ENCODE peak calls at places on chromosomes 13 and 19, in seven cellular contexts. E is GM23338, N is OCI-LY7, Q is SK-N-SH, O is astrocyte, L is fibroblast of lung, W is DND-41. S is an unnamed sample.

GRCh38 chr13:106524108-106524507 is 11.4 kb downstream of the EFNB2 start:
- DNase-seq in O (no peak), L (no peak), Q (peak), E (no peak), N (no peak), W (no peak), S (no peak)

GRCh38 chr19:5356428-5356827 is 15.8 kb upstream of the PTPRS start:
- DNase-seq in L (no peak), Q (no peak), E (peak), N (no peak), W (peak), O (peak), S (no peak)

GRCh38 chr13:112839347-112840105 is 129.5 kb upstream of the MCF2L start:
- DNase-seq in O (peak), Q (no peak), E (no peak), N (peak), L (peak), W (peak), S (peak)

GRCh38 chr19:42497492-42498226 is 30.6 kb downstream of the CEACAM1 start:
- DNase-seq in Q (no peak), L (no peak), N (peak), W (no peak), O (no peak), E (no peak), S (peak)

GRCh38 chr19:15288146-15288963 is 44.0 kb downstream of the BRD4 start:
- DNase-seq in E (no peak), Q (peak), N (peak), W (peak), L (no peak), O (no peak), S (peak)

GRCh38 chr13:21663197-21663596 is 7.7 kb upstream of the FGF9 start:
- DNase-seq in N (no peak), W (no peak), E (no peak), L (no peak), Q (no peak), O (no peak), S (peak)

GRCh38 chr13:65855276-65855675 is 1374.9 kb downstream of the PCDH9 start:
- DNase-seq in O (no peak), W (no peak), N (no peak), E (no peak), L (peak), Q (no peak), S (no peak)

GRCh38 chr19:3184847-3185481 is 766 bp upstream of the NCLN start:
- DNase-seq in W (no peak), L (no peak), N (peak), Q (peak), E (peak), O (no peak), S (no peak)

GRCh38 chr19:2051771-2052704 is 994 bp upstream of the MKNK2 start:
- DNase-seq in Q (no peak), O (no peak), W (peak), L (peak), N (peak), E (no peak), S (peak)

GRCh38 chr19:33737704-33738103 is 59.0 kb upstream of the KCTD15 start:
- DNase-seq in N (no peak), Q (no peak), E (no peak), L (no peak), O (no peak), W (no peak), S (no peak)

GRCh38 chr13:40668335-40668734 is 1.9 kb upstream of the FOXO1 start:
- DNase-seq in E (peak), W (peak), N (peak), L (peak), Q (no peak), O (no peak), S (peak)

GRCh38 chr13:112217431-112217830 is 150.5 kb downstream of the SOX1 start:
- DNase-seq in Q (no peak), L (no peak), W (no peak), O (no peak), N (no peak), E (no peak), S (no peak)

GRCh38 chr13:99093997-99094396 is 106.7 kb upstream of the UBAC2 start:
- DNase-seq in E (no peak), N (no peak), L (no peak), W (no peak), Q (no peak), O (no peak), S (no peak)

GRCh38 chr19:3976495-3977241 is 5.8 kb upstream of the DAPK3 start:
- DNase-seq in Q (peak), L (no peak), N (no peak), O (no peak), E (peak), W (no peak), S (no peak)

GRCh38 chr13:65789815-65790214 is 1440.3 kb downstream of the PCDH9 start:
- DNase-seq in W (no peak), E (no peak), L (peak), N (no peak), O (no peak), Q (no peak), S (no peak)

GRCh38 chr19:29675650-29676186 is 10.5 kb downstream of the PLEKHF1 start:
- DNase-seq in E (no peak), L (no peak), Q (no peak), O (no peak), N (no peak), W (no peak), S (no peak)

GRCh38 chr19:44643605-44644390 is at the start of gene PVR:
- DNase-seq in Q (peak), W (no peak), N (no peak), L (peak), O (peak), E (peak), S (no peak)

GRCh38 chr19:18131841-18132596 is 20.9 kb upstream of the PIK3R2 start:
- DNase-seq in L (no peak), Q (no peak), E (peak), O (no peak), N (no peak), W (peak), S (peak)

GRCh38 chr19:57817976-57818375 is 3.3 kb upstream of the ZNF552 start:
- DNase-seq in W (no peak), N (no peak), L (no peak), Q (no peak), E (no peak), O (no peak), S (no peak)

GRCh38 chr19:8129061-8129460 is 20.3 kb downstream of the FBN3 start:
- DNase-seq in O (no peak), N (no peak), Q (no peak), L (no peak), E (no peak), W (no peak), S (no peak)

GRCh38 chr19:13665125-13665903 is 99.0 kb upstream of the MRI1 start:
- DNase-seq in E (no peak), L (no peak), Q (no peak), N (peak), W (no peak), O (no peak), S (peak)

GRCh38 chr19:4362871-4363545 is 19.6 kb downstream of the MPND start:
- DNase-seq in E (peak), L (no peak), W (peak), O (no peak), Q (no peak), N (peak), S (peak)

GRCh38 chr13:99997702-99998219 is 16.2 kb downstream of the ZIC2 start:
- DNase-seq in W (no peak), O (no peak), N (no peak), Q (no peak), L (no peak), E (no peak), S (no peak)

GRCh38 chr19:13097331-13098258 is 5.1 kb downstream of the LYL1 start:
- DNase-seq in O (no peak), L (no peak), W (no peak), Q (no peak), N (no peak), E (peak), S (peak)

GRCh38 chr13:83620535-83621220 is 261.6 kb downstream of the SLITRK1 start:
- DNase-seq in N (no peak), L (peak), W (no peak), E (no peak), Q (no peak), O (peak), S (no peak)

GRCh38 chr19:43311706-43312105 is 41.8 kb upstream of the CD177 start:
- DNase-seq in Q (no peak), L (no peak), N (no peak), O (no peak), W (no peak), E (no peak), S (no peak)

GRCh38 chr13:51758691-51759090 is 45.3 kb downstream of the DHRS12 start:
- DNase-seq in N (no peak), O (no peak), E (no peak), Q (no peak), L (no peak), W (no peak), S (no peak)

GRCh38 chr19:41407271-41407670 is 9.7 kb downstream of the BCKDHA start:
- DNase-seq in O (peak), W (no peak), N (no peak), Q (no peak), L (no peak), E (peak), S (peak)

GRCh38 chr13:22412452-22412851 is 741.6 kb downstream of the FGF9 start:
- DNase-seq in Q (no peak), W (no peak), O (no peak), L (no peak), N (no peak), E (no peak), S (no peak)

GRCh38 chr13:110336681-110337080 is 29.6 kb downstream of the COL4A2 start:
- DNase-seq in N (no peak), O (no peak), E (no peak), W (no peak), Q (no peak), L (peak), S (no peak)

GRCh38 chr13:110338441-110339101 is 31.5 kb downstream of the COL4A2 start:
- DNase-seq in W (no peak), O (peak), Q (no peak), E (no peak), N (no peak), L (peak), S (no peak)

GRCh38 chr13:110339263-110339662 is 32.2 kb downstream of the COL4A2 start:
- DNase-seq in N (no peak), Q (no peak), E (no peak), W (no peak), L (no peak), O (no peak), S (no peak)

GRCh38 chr13:110336108-110336507 is 29.0 kb downstream of the COL4A2 start:
- DNase-seq in L (no peak), E (no peak), Q (no peak), O (no peak), N (no peak), W (no peak), S (no peak)

GRCh38 chr13:110337287-110337686 is 30.2 kb downstream of the COL4A2 start:
- DNase-seq in Q (no peak), O (no peak), W (no peak), E (no peak), N (no peak), L (no peak), S (no peak)
- H2AFZ ChIP-seq in Q (no peak), O (no peak), W (no peak), E (no peak), N (no peak), L (no peak), S (no peak)

DNA sequence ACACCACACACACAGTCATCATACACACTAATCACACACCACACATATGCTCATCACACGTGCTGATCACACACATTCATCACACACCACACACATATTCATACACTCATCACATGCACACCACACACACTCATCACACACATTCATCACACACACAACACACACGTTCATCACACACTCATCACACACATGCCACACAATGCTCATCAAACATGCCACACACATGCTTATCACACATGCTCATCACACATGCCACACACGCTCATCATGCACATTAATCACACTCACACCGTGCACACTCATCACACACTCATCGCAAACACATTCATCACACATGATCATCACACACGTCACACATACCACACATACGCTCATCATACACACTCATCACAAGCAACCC is 47.5 kb downstream of the C1QTNF9 start:
- DNase-seq in L (no peak), W (no peak), Q (no peak), E (no peak), N (no peak), O (no peak), S (no peak)
- H2AFZ ChIP-seq in L (no peak), W (no peak), Q (no peak), E (no peak), N (no peak), O (no peak), S (no peak)

GRCh38 chr13:76775031-76775740 is 111.0 kb downstream of the KCTD12 start:
- DNase-seq in N (no peak), O (no peak), E (no peak), Q (no peak), W (no peak), L (peak), S (no peak)
- H2AFZ ChIP-seq in N (no peak), O (no peak), E (peak), Q (no peak), W (no peak), L (no peak), S (no peak)

DNA sequence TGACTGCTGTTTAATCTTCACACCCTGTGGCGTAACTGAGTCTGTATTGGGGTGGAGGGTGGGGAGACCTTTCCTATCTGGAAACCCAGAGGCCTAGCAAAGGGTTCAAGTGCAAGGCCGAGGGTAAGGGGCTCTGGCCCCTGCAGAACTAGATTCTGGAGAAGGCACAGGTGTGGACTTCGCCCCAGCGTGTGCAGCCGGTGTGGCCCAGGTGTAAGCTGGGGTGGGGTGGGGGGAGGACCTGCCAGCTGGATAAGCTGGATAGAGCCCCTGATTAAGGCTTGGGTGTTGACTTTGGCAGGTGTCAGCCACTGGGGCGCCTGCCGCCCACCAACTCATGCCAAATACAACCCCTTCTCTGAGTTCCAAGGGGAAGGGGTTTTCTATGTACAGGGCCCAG is 1.3 kb downstream of the RAB3D start:
- DNase-seq in W (no peak), Q (peak), O (no peak), N (no peak), L (no peak), E (no peak), S (no peak)
- H2AFZ ChIP-seq in W (no peak), Q (no peak), O (no peak), N (no peak), L (no peak), E (no peak), S (no peak)

GRCh38 chr13:49218493-49219051 is 1.6 kb upstream of the MLNR start:
- DNase-seq in N (no peak), L (peak), W (no peak), Q (no peak), O (no peak), E (peak), S (no peak)

GRCh38 chr13:49219647-49220034 is 497 bp upstream of the MLNR start:
- DNase-seq in L (no peak), E (no peak), Q (no peak), W (no peak), O (no peak), N (no peak), S (no peak)

GRCh38 chr13:49220035-49220855 is at the start of gene MLNR:
- DNase-seq in Q (peak), E (peak), N (no peak), W (no peak), O (peak), L (peak), S (no peak)

GRCh38 chr13:49217962-49218492 is 2.1 kb upstream of the MLNR start:
- DNase-seq in W (no peak), L (no peak), N (no peak), O (no peak), Q (no peak), E (peak), S (no peak)

GRCh38 chr13:49220856-49221614 is 897 bp downstream of the MLNR start:
- DNase-seq in O (no peak), W (no peak), N (no peak), L (no peak), Q (peak), E (peak), S (no peak)
- H2AFZ ChIP-seq in O (peak), W (no peak), N (no peak), L (no peak), Q (peak), E (peak), S (no peak)

DNA sequence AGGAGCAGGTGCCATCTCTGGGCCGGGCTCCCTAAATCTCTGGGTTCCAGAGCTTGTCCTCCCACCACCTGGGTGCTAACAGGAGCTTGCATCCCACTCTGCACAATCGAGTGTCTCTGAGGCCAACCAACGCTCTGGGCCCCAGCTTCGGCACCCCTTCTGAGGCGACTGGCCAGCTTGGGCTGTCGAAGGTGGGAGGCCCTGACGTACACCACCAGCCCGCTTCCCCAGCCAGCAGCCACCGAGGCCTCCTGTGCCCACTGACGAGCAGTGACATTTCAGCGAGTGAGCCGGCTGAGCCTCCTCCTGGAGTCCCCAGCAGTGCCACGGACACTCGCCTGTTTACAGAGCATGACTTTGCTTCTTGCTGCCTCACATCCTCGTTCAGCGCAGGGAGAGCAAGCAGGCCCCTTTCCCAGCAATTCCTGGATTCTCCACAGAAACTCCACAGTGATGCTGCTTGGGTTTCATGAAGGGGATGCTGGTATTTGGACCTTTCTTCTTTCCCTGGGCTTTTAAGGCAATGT is 240.2 kb upstream of the MAB21L1 start:
- DNase-seq in N (no peak), O (no peak), L (no peak), E (no peak), W (no peak), Q (no peak), S (no peak)
- H2AFZ ChIP-seq in N (no peak), O (no peak), L (no peak), E (peak), W (no peak), Q (no peak), S (no peak)

DNA sequence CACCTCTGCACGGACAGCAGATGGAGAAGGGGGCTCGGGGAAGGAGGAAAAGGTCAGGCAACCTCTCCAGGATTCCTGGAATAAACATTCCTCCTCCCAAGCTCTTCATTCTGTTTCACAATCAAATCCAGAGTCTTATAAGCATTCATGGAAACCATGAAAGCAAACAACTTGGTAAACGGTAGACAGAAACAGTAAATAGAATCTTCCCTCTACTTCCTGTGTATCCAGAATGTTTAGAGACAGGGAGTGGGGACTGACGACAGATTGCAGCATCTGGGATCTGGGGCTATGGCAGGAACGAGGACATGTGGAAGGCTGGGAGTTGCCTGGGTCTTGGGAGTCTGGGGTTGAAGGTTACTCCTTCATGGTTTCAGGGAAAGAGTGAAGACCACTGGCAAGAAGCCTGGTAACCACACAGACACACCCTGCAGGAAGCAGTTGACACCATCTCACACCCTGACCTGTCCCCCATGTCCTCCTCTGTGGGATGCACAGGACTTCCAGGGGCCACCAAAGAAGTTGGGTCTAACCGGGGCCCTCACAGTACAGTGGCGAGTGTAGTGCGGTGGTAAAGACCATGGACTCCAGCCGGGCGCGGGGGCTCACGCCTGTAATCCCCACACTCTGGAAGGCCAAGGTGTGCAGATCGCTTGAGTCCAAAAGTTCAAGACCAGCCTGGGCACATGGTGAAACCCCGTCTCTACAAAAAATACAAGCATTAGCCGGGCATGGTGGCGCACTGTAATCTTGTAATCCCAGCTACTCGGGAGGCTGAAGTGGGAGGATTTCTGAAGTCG is 10.7 kb upstream of the FFAR2 start:
- DNase-seq in Q (no peak), W (no peak), E (no peak), O (no peak), N (no peak), L (peak), S (no peak)
- H2AFZ ChIP-seq in Q (no peak), W (no peak), E (no peak), O (no peak), N (no peak), L (no peak), S (no peak)

DNA sequence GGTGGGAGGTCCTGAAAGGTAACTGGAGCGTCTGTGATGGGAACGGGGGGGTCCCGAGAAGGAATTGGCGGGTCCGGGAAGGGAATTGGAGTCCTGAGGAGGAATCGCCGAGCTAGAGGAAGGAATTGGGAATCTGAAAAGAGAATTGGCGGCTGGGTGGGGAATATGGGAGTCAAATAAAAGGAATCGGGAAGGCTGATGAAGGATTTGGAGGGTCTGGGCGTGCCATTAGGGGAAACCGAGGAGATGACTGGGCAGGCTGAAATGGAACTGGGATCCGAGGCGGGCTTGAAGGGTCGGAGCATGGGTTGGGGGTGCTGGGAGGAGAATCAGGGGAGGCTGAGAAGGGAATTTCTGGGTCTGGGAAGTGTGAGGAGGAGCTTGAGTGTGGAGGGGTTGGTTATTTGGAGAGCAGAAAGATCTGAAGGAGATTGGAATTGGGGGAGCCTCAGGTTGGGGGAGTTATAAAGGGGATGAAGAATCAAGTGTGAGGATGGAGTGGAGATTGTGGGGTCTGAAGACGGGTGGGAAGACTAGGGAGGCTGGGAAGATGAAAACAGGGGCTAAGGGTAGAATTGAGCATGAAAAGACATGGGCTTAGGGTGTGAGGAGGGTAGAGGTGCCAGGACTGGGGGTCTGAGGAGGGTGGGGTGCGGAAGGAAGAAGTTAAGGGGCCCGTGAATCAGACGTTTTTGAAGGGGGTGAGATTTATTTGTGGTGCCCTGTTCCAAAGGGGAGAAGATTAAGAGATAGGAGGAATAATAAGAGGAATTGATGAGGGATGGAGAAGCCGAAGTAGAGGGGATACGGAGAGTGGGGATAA is 728 bp downstream of the ACTN4 start:
- DNase-seq in N (no peak), W (peak), O (no peak), Q (peak), L (no peak), E (no peak), S (peak)
- H2AFZ ChIP-seq in N (peak), W (peak), O (no peak), Q (no peak), L (no peak), E (no peak), S (no peak)

GRCh38 chr19:47228937-47229673 is 1.9 kb downstream of the BBC3 start:
- DNase-seq in E (no peak), L (peak), W (peak), Q (no peak), N (peak), O (peak), S (no peak)
- H2AFZ ChIP-seq in E (no peak), L (no peak), W (no peak), Q (no peak), N (no peak), O (no peak), S (no peak)